ENCODE peak calls at places on chromosome 2, in seven cellular contexts. U, F, Y, A, T, X and C are unnamed samples.

GRCh38 chr2:112714836-112715631 is 5.8 kb upstream of the NT5DC4 start:
- DNase-seq in U (no peak), F (peak), Y (no peak), A (no peak), T (peak), X (no peak), C (peak)

GRCh38 chr2:165959371-165959770 is 5.8 kb upstream of the TTC21B start:
- DNase-seq in U (no peak), F (no peak), Y (no peak), A (no peak), T (no peak), X (no peak), C (no peak)

GRCh38 chr2:185291035-185291647 is 447.5 kb upstream of the FSIP2 start:
- DNase-seq in U (peak), F (peak), Y (peak), A (peak), T (no peak), X (peak), C (peak)

GRCh38 chr2:143246246-143246645 is 117.0 kb downstream of the ARHGAP15 start:
- DNase-seq in U (no peak), F (no peak), Y (no peak), A (no peak), T (no peak), X (no peak), C (no peak)

GRCh38 chr2:88658890-88659881 is 31.9 kb upstream of the EIF2AK3 start:
- DNase-seq in U (peak), F (no peak), Y (peak), A (no peak), T (peak), X (no peak), C (peak)

GRCh38 chr2:165634855-165635254 is 159.2 kb downstream of the GALNT3 start:
- DNase-seq in U (peak), F (no peak), Y (peak), A (peak), T (peak), X (no peak), C (peak)

GRCh38 chr2:120448427-120448826 is 102.5 kb downstream of the INHBB start:
- DNase-seq in U (no peak), F (no peak), Y (no peak), A (no peak), T (no peak), X (no peak), C (no peak)

GRCh38 chr2:197135806-197136205 is 174.8 kb downstream of the ANKRD44 start:
- DNase-seq in U (no peak), F (no peak), Y (no peak), A (no peak), T (no peak), X (no peak), C (no peak)

GRCh38 chr2:151560289-151560688 is 150.6 kb downstream of the RIF1 start:
- DNase-seq in U (no peak), F (no peak), Y (no peak), A (peak), T (peak), X (no peak), C (peak)

GRCh38 chr2:111685342-111685741 is 198.7 kb downstream of the ANAPC1 start:
- DNase-seq in U (no peak), F (no peak), Y (no peak), A (no peak), T (no peak), X (no peak), C (no peak)

GRCh38 chr2:198901894-198902293 is 555.8 kb downstream of the SATB2 start:
- DNase-seq in U (no peak), F (peak), Y (peak), A (no peak), T (no peak), X (no peak), C (no peak)

GRCh38 chr2:163182764-163183354 is 344.3 kb upstream of the KCNH7 start:
- DNase-seq in U (no peak), F (no peak), Y (peak), A (no peak), T (no peak), X (no peak), C (peak)

GRCh38 chr2:108376774-108377173 is 980 bp upstream of the SULT1C4 start:
- DNase-seq in U (no peak), F (no peak), Y (no peak), A (no peak), T (no peak), X (no peak), C (no peak)

GRCh38 chr2:39264733-39265132 is 21.0 kb upstream of the CDKL4 start:
- DNase-seq in U (no peak), F (no peak), Y (no peak), A (no peak), T (no peak), X (no peak), C (no peak)

DNA sequence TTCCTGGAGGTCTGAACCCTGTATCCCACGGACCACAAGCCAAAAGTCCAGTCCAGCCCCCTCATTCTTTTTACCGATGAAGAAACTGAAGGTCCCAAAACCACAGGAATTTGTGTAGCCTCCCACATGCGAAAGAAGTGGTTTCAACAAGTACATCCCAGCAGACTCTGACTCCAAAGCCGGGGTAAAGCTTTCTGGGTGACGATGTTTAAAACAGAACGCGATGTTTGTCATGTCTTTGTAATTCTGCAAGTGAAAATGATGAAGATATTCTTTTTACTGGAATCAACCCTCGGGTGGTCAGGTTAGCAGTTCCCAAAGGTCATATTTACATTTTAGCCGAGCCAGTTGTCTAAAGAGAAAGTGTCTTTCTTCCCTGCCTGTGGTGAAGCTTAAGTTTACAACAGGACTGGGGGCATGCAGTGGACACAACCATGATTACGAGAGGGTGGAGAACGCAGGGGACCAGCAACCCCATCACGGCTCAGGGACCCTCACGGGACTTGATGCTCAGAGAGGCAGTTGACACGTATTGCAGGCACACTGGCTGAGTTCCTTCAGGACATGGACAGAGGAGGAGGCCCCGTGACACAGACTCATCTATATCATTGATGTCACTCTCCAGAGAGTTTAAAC is 17.8 kb upstream of the TMEM131 start:
- DNase-seq in U (peak), F (no peak), Y (no peak), A (no peak), T (no peak), X (no peak), C (no peak)
- H3K4me3 ChIP-seq in U (no peak), F (no peak), Y (no peak), A (no peak), T (no peak), X (no peak), C (no peak)

DNA sequence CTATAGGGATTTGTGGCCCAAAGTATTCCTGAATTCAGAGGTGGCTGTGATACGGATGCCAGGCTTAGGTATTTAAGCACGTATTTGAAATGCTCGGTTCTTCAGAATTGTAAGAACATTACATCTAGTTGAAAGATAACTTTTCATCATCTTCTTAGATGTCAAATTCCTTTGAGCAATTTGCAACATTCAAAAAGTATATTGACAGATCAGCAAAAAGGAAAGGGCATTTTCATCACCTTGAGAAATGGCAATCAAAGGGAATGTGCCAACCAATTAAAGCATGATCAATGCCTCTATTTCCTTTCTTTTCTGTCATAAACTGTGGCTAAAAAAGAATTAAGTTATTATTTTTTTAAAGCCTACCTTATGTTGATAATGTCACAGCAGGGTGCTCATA is 66.3 kb upstream of the LRRTM4 start:
- DNase-seq in U (no peak), F (no peak), Y (no peak), A (no peak), T (no peak), X (no peak), C (no peak)
- H3K4me3 ChIP-seq in U (no peak), F (no peak), Y (no peak), A (no peak), T (no peak), X (no peak), C (no peak)

GRCh38 chr2:176088937-176089842 is 3.3 kb upstream of the HOXD13 start:
- DNase-seq in U (no peak), F (no peak), Y (no peak), A (no peak), T (no peak), X (no peak), C (no peak)

GRCh38 chr2:176088048-176088936 is 4.2 kb upstream of the HOXD13 start:
- DNase-seq in U (peak), F (peak), Y (peak), A (no peak), T (peak), X (no peak), C (no peak)

GRCh38 chr2:176085861-176086771 is 2.4 kb upstream of the EVX2 start:
- DNase-seq in U (peak), F (peak), Y (peak), A (no peak), T (no peak), X (no peak), C (no peak)

GRCh38 chr2:176085120-176085788 is 1.5 kb upstream of the EVX2 start:
- DNase-seq in U (peak), F (no peak), Y (peak), A (no peak), T (no peak), X (no peak), C (no peak)

DNA sequence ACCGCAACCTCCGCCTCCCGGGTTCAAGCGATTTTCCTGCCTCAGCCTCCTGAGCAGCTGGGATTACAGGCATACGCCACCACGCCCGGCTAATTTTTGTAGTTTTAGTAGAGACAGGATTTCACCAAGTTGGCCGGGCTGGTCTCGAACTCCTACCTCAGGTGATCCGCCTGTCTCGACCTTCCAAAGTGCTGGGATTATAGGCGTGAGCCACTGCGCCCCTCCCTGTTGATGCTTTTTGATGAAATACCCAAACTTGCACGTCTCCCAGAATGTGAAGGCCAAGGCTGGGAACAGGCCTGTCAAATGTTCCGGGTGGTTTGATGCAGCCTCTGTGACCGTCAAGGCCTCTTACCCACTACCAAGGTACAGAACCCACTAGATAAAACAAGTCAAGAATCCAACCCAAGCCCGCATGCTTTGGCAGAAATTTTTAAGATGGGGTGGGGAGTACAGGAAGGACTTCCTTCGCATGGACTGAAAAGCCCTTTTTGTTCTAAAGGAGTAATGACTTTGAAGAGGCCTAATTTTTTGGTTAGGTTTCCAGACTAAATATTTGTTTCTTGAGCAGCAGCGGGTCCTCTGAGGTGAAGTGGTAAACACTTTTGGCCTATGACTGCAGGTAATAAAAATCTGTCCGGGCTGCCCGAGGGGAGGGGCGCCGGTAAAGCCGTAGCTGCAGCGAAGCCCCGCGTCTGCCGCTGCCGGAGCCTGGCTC is 3.7 kb upstream of the EVX2 start:
- DNase-seq in U (peak), F (no peak), Y (no peak), A (no peak), T (no peak), X (no peak), C (no peak)
- H3K4me3 ChIP-seq in U (peak), F (no peak), Y (peak), A (peak), T (peak), X (peak), C (no peak)

DNA sequence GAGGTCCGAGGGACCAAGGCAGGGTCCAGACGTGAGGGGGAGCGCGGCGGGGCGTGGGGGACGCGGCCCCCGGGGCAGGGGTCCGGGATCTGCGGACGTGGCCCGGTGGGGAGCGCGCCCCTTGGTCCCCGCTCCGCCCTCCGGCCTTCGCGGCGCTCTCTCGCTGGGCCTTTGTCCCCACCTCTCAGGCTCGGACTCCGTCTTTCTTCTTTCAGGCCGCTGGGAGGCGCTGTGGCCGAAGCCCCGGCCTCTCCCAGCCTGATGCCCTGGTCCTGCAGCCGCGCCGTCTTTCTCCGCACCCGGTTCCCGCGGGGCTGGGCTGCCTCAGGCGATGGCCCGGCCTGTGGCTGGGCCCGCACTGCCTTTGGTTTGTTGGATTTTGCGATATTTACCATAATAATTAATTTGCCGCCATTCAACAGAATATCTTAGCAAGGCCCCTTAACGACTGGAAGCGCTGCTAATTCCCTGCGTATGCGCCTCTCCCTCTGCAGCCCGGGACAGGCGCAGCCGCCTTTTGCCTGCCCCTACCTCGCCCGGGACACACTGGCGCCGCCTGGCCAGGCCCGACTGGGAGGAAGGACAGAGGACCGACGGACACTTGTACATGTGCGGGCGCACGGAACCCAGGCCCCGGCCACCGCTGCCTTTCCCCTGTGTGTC is 10.8 kb downstream of the SIX3 start:
- DNase-seq in U (peak), F (peak), Y (peak), A (no peak), T (peak), X (no peak), C (peak)
- H3K4me3 ChIP-seq in U (peak), F (peak), Y (peak), A (peak), T (peak), X (peak), C (peak)